ENCODE peak calls at places on chromosomes 3 and 15, in eight cellular contexts. K is endodermal cell; E is endothelial cell of umbilical vein; N is mesendoderm; S is spleen; T is effector memory CD4-positive, alpha-beta T cell; H is gastrocnemius medialis; J is ascending aorta. I is an unnamed sample. For H3K27me3, the result is how much of the 10 kb centered on the place peaks cover.

GRCh38 chr3:129441782-129442181 is 1.8 kb downstream of the IFT122 start:
- DNase-seq in K (no peak), E (peak), N (peak), S (no peak), T (no peak), H (no peak), J (no peak), I (no peak)

GRCh38 chr15:90106522-90107117 is 4.4 kb upstream of the IDH2 start:
- DNase-seq in K (no peak), E (peak), N (peak), S (peak), T (no peak), H (peak), J (no peak), I (no peak)

GRCh38 chr15:61173899-61174689 is 55.0 kb downstream of the RORA start:
- DNase-seq in K (peak), E (peak), N (no peak), S (no peak), T (no peak), H (no peak), J (no peak), I (no peak)

GRCh38 chr15:71545223-71545760 is 265.1 kb upstream of the NR2E3 start:
- DNase-seq in K (no peak), E (no peak), N (no peak), S (no peak), T (no peak), H (no peak), J (no peak), I (no peak)

GRCh38 chr3:172153335-172153861 is 114.0 kb downstream of the FNDC3B start:
- DNase-seq in K (peak), E (peak), N (peak), S (peak), T (no peak), H (peak), J (peak), I (peak)

GRCh38 chr15:58604455-58604923 is 145.0 kb downstream of the ADAM10 start:
- DNase-seq in K (no peak), E (no peak), N (no peak), S (no peak), T (no peak), H (no peak), J (no peak), I (no peak)

GRCh38 chr3:13621381-13622221 is 72.7 kb downstream of the FBLN2 start:
- DNase-seq in K (no peak), E (no peak), N (no peak), S (peak), T (peak), H (no peak), J (no peak), I (no peak)

GRCh38 chr15:96414875-96415274 is 84.4 kb downstream of the NR2F2 start:
- DNase-seq in K (no peak), E (no peak), N (peak), S (no peak), T (no peak), H (no peak), J (no peak), I (no peak)

GRCh38 chr3:50123394-50124361 is 31.4 kb upstream of the SEMA3F start:
- DNase-seq in K (peak), E (no peak), N (no peak), S (no peak), T (no peak), H (no peak), J (no peak), I (no peak)

GRCh38 chr15:74808073-74808839 is 4.4 kb upstream of the LMAN1L start:
- DNase-seq in K (no peak), E (no peak), N (no peak), S (no peak), T (no peak), H (no peak), J (no peak), I (no peak)

GRCh38 chr3:40294434-40294833 is 15.1 kb upstream of the EIF1B start:
- DNase-seq in K (no peak), E (no peak), N (no peak), S (no peak), T (no peak), H (no peak), J (no peak), I (no peak)

GRCh38 chr3:152373379-152373778 is 104.7 kb downstream of the MBNL1 start:
- DNase-seq in K (no peak), E (no peak), N (no peak), S (no peak), T (no peak), H (no peak), J (no peak), I (no peak)

GRCh38 chr15:77853910-77854309 is 221.2 kb upstream of the LINGO1 start:
- DNase-seq in K (no peak), E (no peak), N (no peak), S (peak), T (no peak), H (no peak), J (no peak), I (no peak)

GRCh38 chr3:62233065-62233464 is 140.3 kb downstream of the FEZF2 start:
- DNase-seq in K (peak), E (no peak), N (peak), S (no peak), T (no peak), H (no peak), J (no peak), I (no peak)

GRCh38 chr3:101677436-101678286 is 729 bp upstream of the ZBTB11 start:
- DNase-seq in K (peak), E (no peak), N (peak), S (peak), T (no peak), H (no peak), J (no peak), I (no peak)

GRCh38 chr3:141393151-141394076 is 25.1 kb downstream of the ZBTB38 start:
- DNase-seq in K (peak), E (no peak), N (peak), S (no peak), T (no peak), H (no peak), J (no peak), I (no peak)

GRCh38 chr3:51139616-51140015 is 245.5 kb upstream of the MANF start:
- DNase-seq in K (no peak), E (no peak), N (no peak), S (no peak), T (no peak), H (no peak), J (no peak), I (no peak)

GRCh38 chr15:93045191-93045785 is 43.7 kb downstream of the RGMA start:
- DNase-seq in K (no peak), E (no peak), N (no peak), S (no peak), T (no peak), H (no peak), J (no peak), I (no peak)

GRCh38 chr3:151976211-151977050 is 103.0 kb downstream of the SUCNR1 start:
- DNase-seq in K (no peak), E (peak), N (peak), S (no peak), T (no peak), H (no peak), J (no peak), I (no peak)

GRCh38 chr15:67105065-67105951 is 39.9 kb downstream of the SMAD3 start:
- DNase-seq in K (peak), E (peak), N (peak), S (peak), T (no peak), H (no peak), J (peak), I (no peak)

GRCh38 chr3:187669675-187670504 is at the start of gene SST:
- DNase-seq in K (peak), E (peak), N (peak), S (no peak), T (no peak), H (no peak), J (no peak), I (no peak)

GRCh38 chr3:38154625-38155255 is 10.6 kb upstream of the OXSR1 start:
- DNase-seq in K (no peak), E (no peak), N (no peak), S (no peak), T (no peak), H (no peak), J (no peak), I (no peak)

GRCh38 chr15:94230886-94231727 is at the start of gene MCTP2:
- DNase-seq in K (peak), E (peak), N (peak), S (peak), T (peak), H (no peak), J (peak), I (peak)

GRCh38 chr3:139764936-139765335 is 87.2 kb upstream of the NMNAT3 start:
- DNase-seq in K (no peak), E (no peak), N (no peak), S (no peak), T (no peak), H (no peak), J (no peak), I (no peak)

GRCh38 chr15:85760049-85760448 is 34.7 kb downstream of the KLHL25 start:
- DNase-seq in K (no peak), E (no peak), N (no peak), S (peak), T (no peak), H (no peak), J (no peak), I (no peak)

GRCh38 chr3:185328324-185329004 is 34.5 kb upstream of the MAP3K13 start:
- DNase-seq in K (no peak), E (no peak), N (no peak), S (no peak), T (no peak), H (no peak), J (no peak), I (no peak)

GRCh38 chr15:47586653-47587224 is 130.6 kb upstream of the SEMA6D start:
- DNase-seq in K (no peak), E (no peak), N (no peak), S (no peak), T (no peak), H (no peak), J (no peak), I (no peak)

GRCh38 chr3:36312351-36312750 is 68.0 kb upstream of the STAC start:
- DNase-seq in K (no peak), E (no peak), N (peak), S (no peak), T (no peak), H (no peak), J (no peak), I (no peak)

GRCh38 chr3:154517404-154517803 is 87.4 kb upstream of the GPR149 start:
- DNase-seq in K (no peak), E (no peak), N (no peak), S (no peak), T (no peak), H (no peak), J (no peak), I (no peak)

GRCh38 chr15:44193651-44194396 is 1.2 kb downstream of the FRMD5 start:
- DNase-seq in K (peak), E (peak), N (peak), S (no peak), T (no peak), H (no peak), J (no peak), I (no peak)

GRCh38 chr15:63405683-63406456 is 24.2 kb upstream of the CA12 start:
- DNase-seq in K (no peak), E (no peak), N (no peak), S (no peak), T (no peak), H (no peak), J (peak), I (no peak)

GRCh38 chr3:78267235-78267634 is 1227.3 kb downstream of the ROBO2 start:
- DNase-seq in K (no peak), E (no peak), N (no peak), S (no peak), T (no peak), H (no peak), J (no peak), I (no peak)

GRCh38 chr3:78268716-78269668 is 1229.1 kb downstream of the ROBO2 start:
- DNase-seq in K (peak), E (no peak), N (peak), S (peak), T (no peak), H (no peak), J (no peak), I (no peak)

DNA sequence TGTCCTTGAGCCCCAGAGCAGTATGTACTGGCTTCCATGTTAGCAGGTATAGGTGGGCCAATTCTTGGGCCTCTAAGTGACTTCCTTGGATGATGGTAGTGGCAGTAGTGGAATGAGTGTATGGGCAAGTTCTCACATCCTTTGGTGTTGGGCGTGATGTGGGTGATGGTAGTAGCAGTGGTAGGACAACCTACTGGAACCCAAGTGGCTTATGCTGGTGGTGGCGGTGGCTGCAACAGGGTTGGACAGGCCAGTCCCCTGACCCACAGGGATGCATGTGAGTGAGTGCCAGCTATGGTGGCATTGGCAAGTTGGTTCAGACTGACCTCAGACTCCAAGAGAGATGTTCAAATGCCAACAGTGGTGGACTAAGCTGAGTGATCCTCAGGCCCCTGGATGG is 1228.2 kb downstream of the ROBO2 start:
- DNase-seq in K (no peak), E (no peak), N (no peak), S (no peak), T (no peak), H (no peak), J (no peak), I (no peak)
- H3K27me3 ChIP-seq in K (under half), E (under half), N (under half), S (under half), T (under half), H (under half), J (under half), I (under half)

GRCh38 chr3:133937756-133938601 is 42.3 kb upstream of the RAB6B start:
- DNase-seq in K (peak), E (no peak), N (no peak), S (peak), T (no peak), H (no peak), J (peak), I (no peak)

GRCh38 chr3:133941390-133941789 is 45.7 kb upstream of the RAB6B start:
- DNase-seq in K (peak), E (peak), N (no peak), S (peak), T (no peak), H (peak), J (peak), I (no peak)

GRCh38 chr3:133938770-133939495 is 43.3 kb upstream of the RAB6B start:
- DNase-seq in K (peak), E (no peak), N (no peak), S (peak), T (no peak), H (no peak), J (peak), I (no peak)

GRCh38 chr3:133940536-133940935 is 44.9 kb upstream of the RAB6B start:
- DNase-seq in K (no peak), E (no peak), N (no peak), S (peak), T (no peak), H (no peak), J (peak), I (no peak)

DNA sequence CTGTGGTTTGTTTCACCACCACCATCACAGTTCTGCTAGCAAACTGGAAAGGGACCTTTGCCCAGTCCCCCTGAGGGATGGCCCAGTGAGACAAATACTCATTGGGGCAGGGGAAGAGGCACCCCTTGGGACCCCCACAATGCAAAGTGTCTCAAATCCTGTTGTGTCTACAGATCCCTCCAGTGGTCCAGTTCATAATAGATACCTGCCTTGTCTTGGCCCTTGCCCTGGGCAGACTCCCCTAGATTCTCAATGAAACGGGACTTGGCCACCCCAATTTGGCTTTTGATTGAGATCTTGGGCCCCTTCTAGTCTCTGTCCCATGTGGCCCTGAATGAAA is 43.8 kb upstream of the RAB6B start:
- DNase-seq in K (no peak), E (no peak), N (no peak), S (peak), T (no peak), H (no peak), J (peak), I (no peak)
- H3K27me3 ChIP-seq in K (under half), E (under half), N (under half), S (under half), T (under half), H (under half), J (under half), I (under half)

DNA sequence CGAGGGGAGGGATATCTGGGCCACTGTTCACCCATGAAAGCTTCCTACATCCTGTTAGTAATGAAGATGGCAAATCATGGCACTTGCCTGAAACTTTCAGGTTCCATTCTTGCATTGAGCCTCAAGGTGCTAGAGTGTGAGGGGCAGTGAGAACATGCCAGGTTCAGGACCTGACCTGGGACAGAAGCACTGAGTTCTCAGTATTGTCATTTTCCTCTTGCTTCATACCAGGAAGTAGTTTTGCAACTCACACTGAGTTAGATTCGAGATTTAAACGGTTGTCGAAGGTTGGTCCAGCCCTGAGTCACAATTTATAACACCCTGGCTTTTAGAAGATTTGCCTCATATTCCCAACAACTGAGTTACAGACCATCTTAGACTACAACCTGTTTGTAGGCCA is 11.8 kb upstream of the MEIS2 start:
- DNase-seq in K (no peak), E (no peak), N (no peak), S (no peak), T (no peak), H (no peak), J (no peak), I (no peak)
- H3K27me3 ChIP-seq in K (half or more), E (half or more), N (under half), S (under half), T (under half), H (half or more), J (under half), I (under half)

GRCh38 chr3:44026224-44026865 is 215.3 kb upstream of the TOPAZ1 start:
- DNase-seq in K (no peak), E (no peak), N (no peak), S (no peak), T (no peak), H (no peak), J (no peak), I (no peak)

GRCh38 chr3:44031387-44032380 is 210.0 kb upstream of the TOPAZ1 start:
- DNase-seq in K (no peak), E (no peak), N (no peak), S (no peak), T (no peak), H (no peak), J (no peak), I (no peak)

GRCh38 chr3:44030690-44031344 is 210.9 kb upstream of the TOPAZ1 start:
- DNase-seq in K (no peak), E (no peak), N (no peak), S (no peak), T (no peak), H (no peak), J (no peak), I (no peak)

GRCh38 chr3:44032487-44032886 is 209.2 kb upstream of the TOPAZ1 start:
- DNase-seq in K (peak), E (no peak), N (peak), S (no peak), T (no peak), H (no peak), J (no peak), I (no peak)

GRCh38 chr3:44029100-44029499 is 212.6 kb upstream of the TOPAZ1 start:
- DNase-seq in K (no peak), E (no peak), N (no peak), S (no peak), T (no peak), H (no peak), J (no peak), I (no peak)
- H3K27me3 ChIP-seq in K (under half), E (under half), N (under half), S (under half), T (under half), H (under half), J (under half), I (under half)

GRCh38 chr3:193939527-193939926 is 196.4 kb upstream of the HES1 start:
- DNase-seq in K (no peak), E (no peak), N (no peak), S (no peak), T (no peak), H (no peak), J (no peak), I (no peak)
- H3K27me3 ChIP-seq in K (under half), E (under half), N (under half), S (under half), T (under half), H (under half), J (under half), I (under half)